ENCODE peak calls at places on chromosomes 6 and 20, in seven cellular contexts. T, S, E, J, Y, I and U are unnamed samples.

GRCh38 chr6:155115893-155116570 is 120.9 kb downstream of the TIAM2 start:
- DNase-seq in T (peak), S (no peak), E (no peak), J (no peak), Y (no peak), I (no peak), U (no peak)

GRCh38 chr6:135759831-135760230 is 91.7 kb upstream of the PDE7B start:
- DNase-seq in T (no peak), S (no peak), E (peak), J (no peak), Y (no peak), I (no peak), U (no peak)

GRCh38 chr6:106256201-106256968 is 69.2 kb downstream of the ATG5 start:
- DNase-seq in T (no peak), S (no peak), E (peak), J (no peak), Y (no peak), I (no peak), U (no peak)

GRCh38 chr6:130293800-130294199 is 71.0 kb upstream of the SAMD3 start:
- DNase-seq in T (peak), S (no peak), E (peak), J (peak), Y (no peak), I (no peak), U (no peak)

GRCh38 chr6:136517002-136517401 is 33.2 kb downstream of the MAP7 start:
- DNase-seq in T (no peak), S (no peak), E (no peak), J (no peak), Y (no peak), I (no peak), U (no peak)

GRCh38 chr20:20210327-20210726 is 157.6 kb upstream of the INSM1 start:
- DNase-seq in T (no peak), S (no peak), E (no peak), J (no peak), Y (no peak), I (no peak), U (no peak)

GRCh38 chr20:20204326-20204725 is 152.0 kb downstream of the CFAP61 start:
- DNase-seq in T (no peak), S (no peak), E (no peak), J (no peak), Y (no peak), I (no peak), U (no peak)

GRCh38 chr6:43171284-43172126 is 436 bp downstream of the SRF start:
- DNase-seq in T (no peak), S (peak), E (no peak), J (no peak), Y (no peak), I (no peak), U (peak)

GRCh38 chr20:38307371-38308046 is 3.6 kb downstream of the BPI start:
- DNase-seq in T (no peak), S (no peak), E (peak), J (no peak), Y (no peak), I (no peak), U (no peak)

GRCh38 chr6:11589261-11589660 is 51.7 kb downstream of the TMEM170B start:
- DNase-seq in T (no peak), S (no peak), E (no peak), J (no peak), Y (no peak), I (peak), U (no peak)
- TF ChIP-seq CTCF in T (no peak), S (no peak), E (no peak), J (no peak), Y (no peak), I (no peak), U (no peak)

GRCh38 chr6:148932208-148932607 is 185.4 kb downstream of the UST start:
- DNase-seq in T (no peak), S (no peak), E (no peak), J (no peak), Y (no peak), I (no peak), U (no peak)
- TF ChIP-seq CTCF in T (no peak), S (no peak), E (no peak), J (no peak), Y (no peak), I (no peak), U (no peak)

GRCh38 chr6:165858571-165858970 is 195.5 kb upstream of the PDE10A start:
- DNase-seq in T (no peak), S (no peak), E (no peak), J (no peak), Y (no peak), I (no peak), U (no peak)
- TF ChIP-seq CTCF in T (no peak), S (no peak), E (no peak), J (no peak), Y (no peak), I (peak), U (no peak)

DNA sequence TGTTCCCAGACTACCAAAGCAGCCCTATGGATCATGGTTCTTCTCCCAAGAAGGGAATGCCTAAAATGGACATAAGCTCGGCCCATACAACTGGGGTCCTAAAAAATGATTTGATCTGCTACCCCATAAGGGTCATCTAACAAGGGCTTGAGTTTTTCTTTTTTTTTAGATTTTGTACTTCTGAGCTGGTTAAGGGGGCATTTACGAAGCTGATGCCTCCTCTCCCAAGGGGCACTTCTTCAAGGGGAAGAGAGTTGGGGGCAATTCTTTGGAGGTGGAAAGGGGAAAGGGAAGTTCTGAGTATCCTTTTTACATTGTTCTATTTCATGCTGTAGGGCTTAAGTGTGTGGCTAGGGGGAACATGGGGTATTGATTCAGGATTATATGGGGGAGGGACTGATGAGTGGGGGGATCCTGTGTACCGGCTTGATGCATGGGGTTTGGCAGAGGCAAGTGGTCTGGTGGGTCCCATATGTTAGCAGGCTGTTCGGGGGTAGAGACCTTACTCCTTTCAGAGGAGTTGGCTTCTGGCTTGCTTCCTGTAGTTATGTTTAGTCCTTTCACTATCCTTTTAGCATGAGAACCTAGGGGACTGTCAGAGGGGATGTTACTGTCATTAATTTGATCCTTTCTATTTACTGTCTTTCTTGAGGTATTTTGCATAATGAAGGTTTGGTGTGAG is 8.1 kb upstream of the ZNFX1 start:
- DNase-seq in T (no peak), S (no peak), E (no peak), J (no peak), Y (no peak), I (no peak), U (no peak)
- TF ChIP-seq CTCF in T (no peak), S (no peak), E (no peak), J (no peak), Y (no peak), I (no peak), U (no peak)

GRCh38 chr20:1894471-1894950 is 696 bp upstream of the SIRPA start:
- DNase-seq in T (peak), S (peak), E (peak), J (peak), Y (no peak), I (no peak), U (peak)
- TF ChIP-seq CTCF in T (no peak), S (no peak), E (no peak), J (no peak), Y (no peak), I (no peak), U (no peak)

GRCh38 chr6:111444794-111445193 is 38.2 kb downstream of the REV3L start:
- DNase-seq in T (no peak), S (no peak), E (no peak), J (no peak), Y (no peak), I (no peak), U (no peak)

GRCh38 chr6:111449129-111449528 is 33.9 kb downstream of the REV3L start:
- DNase-seq in T (no peak), S (no peak), E (no peak), J (no peak), Y (no peak), I (no peak), U (no peak)

GRCh38 chr6:111445786-111446395 is 37.1 kb downstream of the REV3L start:
- DNase-seq in T (no peak), S (no peak), E (no peak), J (no peak), Y (no peak), I (no peak), U (no peak)

GRCh38 chr6:111447051-111447450 is 36.0 kb downstream of the REV3L start:
- DNase-seq in T (no peak), S (no peak), E (no peak), J (no peak), Y (no peak), I (no peak), U (no peak)

GRCh38 chr6:111450087-111450486 is 32.9 kb downstream of the REV3L start:
- DNase-seq in T (no peak), S (no peak), E (no peak), J (no peak), Y (no peak), I (no peak), U (no peak)
- TF ChIP-seq CTCF in T (no peak), S (no peak), E (no peak), J (no peak), Y (no peak), I (no peak), U (no peak)

GRCh38 chr6:36545767-36546663 is 1.3 kb downstream of the STK38 start:
- DNase-seq in T (no peak), S (no peak), E (peak), J (peak), Y (peak), I (no peak), U (no peak)
- TF ChIP-seq CTCF in T (no peak), S (no peak), E (no peak), J (no peak), Y (no peak), I (no peak), U (no peak)

GRCh38 chr6:5673016-5673415 is 333.7 kb downstream of the NRN1 start:
- DNase-seq in T (no peak), S (no peak), E (no peak), J (no peak), Y (no peak), I (no peak), U (no peak)

GRCh38 chr6:5672581-5673011 is 334.1 kb downstream of the NRN1 start:
- DNase-seq in T (no peak), S (no peak), E (peak), J (no peak), Y (no peak), I (no peak), U (no peak)

GRCh38 chr6:5670381-5670780 is 336.3 kb downstream of the NRN1 start:
- DNase-seq in T (no peak), S (no peak), E (no peak), J (no peak), Y (no peak), I (no peak), U (no peak)

GRCh38 chr6:5671162-5671561 is 335.6 kb downstream of the NRN1 start:
- DNase-seq in T (peak), S (no peak), E (peak), J (no peak), Y (no peak), I (no peak), U (no peak)

DNA sequence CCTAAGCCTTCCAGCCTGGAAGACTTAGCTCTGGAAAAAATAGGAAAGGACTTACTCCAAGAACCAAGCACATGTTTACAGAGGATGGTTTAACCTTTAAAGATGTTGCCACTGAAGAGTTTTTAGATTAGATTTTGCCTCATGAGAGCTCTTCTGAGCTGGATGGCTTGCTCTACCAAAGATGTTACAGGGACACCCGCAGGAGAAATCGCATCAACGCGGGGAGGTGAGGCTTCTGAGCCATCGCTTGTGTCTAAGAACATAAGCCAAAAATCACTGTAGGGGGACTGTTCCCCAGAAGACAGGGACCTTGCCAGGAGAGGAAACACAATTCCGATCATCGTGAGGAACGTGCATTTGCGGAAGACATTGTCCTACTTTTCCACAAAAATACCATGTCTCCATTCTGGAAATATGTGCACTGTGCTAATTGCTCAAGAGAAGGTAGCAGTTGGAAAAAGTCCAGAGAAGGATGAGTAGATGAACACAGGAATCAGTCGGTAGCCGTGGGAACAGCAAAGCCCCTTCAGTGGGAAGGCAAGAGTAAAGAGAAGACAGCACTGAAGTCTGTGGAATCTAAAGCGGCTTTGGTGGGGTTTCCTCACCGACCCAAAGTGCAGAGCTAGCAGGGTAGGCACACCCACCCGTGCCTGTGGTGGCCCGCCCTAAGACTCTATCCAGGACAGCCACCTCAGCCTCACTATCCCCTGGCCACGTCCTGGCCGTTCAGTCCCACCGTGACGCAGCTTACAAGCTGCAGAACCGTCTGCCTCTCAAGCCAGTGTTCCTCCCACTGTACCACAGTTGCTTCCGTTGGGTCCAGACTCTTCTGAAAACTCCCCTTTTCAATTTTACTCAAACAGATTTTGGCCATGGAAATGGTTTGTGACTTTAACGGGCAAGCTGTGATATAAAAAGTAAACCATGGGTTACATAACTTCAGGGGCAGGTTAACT is 334.8 kb downstream of the NRN1 start:
- DNase-seq in T (no peak), S (no peak), E (peak), J (no peak), Y (no peak), I (no peak), U (no peak)
- TF ChIP-seq CTCF in T (no peak), S (no peak), E (no peak), J (no peak), Y (no peak), I (no peak), U (no peak)

GRCh38 chr20:1568166-1568490 is 10.6 kb upstream of the SIRPD start:
- DNase-seq in T (no peak), S (no peak), E (no peak), J (no peak), Y (no peak), I (no peak), U (no peak)

GRCh38 chr20:1565461-1565860 is 8.0 kb upstream of the SIRPD start:
- DNase-seq in T (no peak), S (no peak), E (no peak), J (no peak), Y (no peak), I (no peak), U (no peak)

GRCh38 chr20:1566701-1567100 is 9.2 kb upstream of the SIRPD start:
- DNase-seq in T (no peak), S (no peak), E (peak), J (no peak), Y (no peak), I (no peak), U (no peak)

GRCh38 chr20:1569417-1569861 is 11.9 kb upstream of the SIRPD start:
- DNase-seq in T (no peak), S (no peak), E (peak), J (no peak), Y (no peak), I (no peak), U (no peak)

DNA sequence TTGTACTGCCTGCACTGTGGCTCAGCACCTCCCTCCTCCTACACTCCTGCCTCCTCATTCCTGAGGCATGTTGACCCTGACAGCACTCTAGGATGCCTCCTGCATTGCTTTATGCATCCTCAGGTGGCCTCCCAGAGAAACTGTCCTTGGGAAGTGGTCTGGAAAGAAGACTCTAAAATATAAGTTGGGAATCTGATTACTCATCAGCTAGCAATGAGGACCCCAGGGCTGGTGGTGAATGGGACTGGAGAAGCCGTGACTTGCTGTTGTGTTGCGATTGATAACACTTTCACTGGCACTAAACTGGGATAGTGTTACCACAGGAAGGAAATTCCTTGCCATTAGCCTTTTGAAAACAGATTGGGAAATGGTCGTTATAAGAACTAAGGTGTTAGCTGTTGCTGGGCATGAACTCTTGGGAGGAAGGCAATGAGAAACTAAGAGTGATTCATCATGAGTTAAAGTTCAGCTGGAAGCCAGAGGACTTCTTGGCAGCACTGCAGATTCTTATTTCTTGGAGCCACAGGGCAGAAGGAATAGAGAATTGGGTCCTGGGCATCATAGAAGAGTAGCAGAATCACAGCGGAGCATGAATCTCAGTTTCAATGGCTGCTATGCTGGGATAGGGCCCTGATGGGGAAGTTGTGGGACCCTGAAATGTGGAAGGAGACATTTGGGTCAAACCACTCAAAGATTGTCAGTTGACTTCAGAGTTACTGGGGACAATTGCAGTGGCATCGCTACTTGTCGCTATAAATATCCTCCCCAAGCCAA is 10.1 kb upstream of the SIRPD start:
- DNase-seq in T (no peak), S (no peak), E (peak), J (no peak), Y (no peak), I (no peak), U (no peak)
- TF ChIP-seq CTCF in T (no peak), S (no peak), E (no peak), J (no peak), Y (no peak), I (no peak), U (no peak)